ENCODE peak calls at places on chromosomes 13 and 19, in seven cellular contexts. P is activated CD4-positive, alpha-beta T cell treated with anti-CD3 and anti-CD28 coated beads, Interleukin-2, amount 10 ng/mL, durations not matched to agents 7 days and 5 days; E is GM12864; I is LHCN-M2; Z is Karpas-422; X is iris pigment epithelial cell; G is progenitor cell of endocrine pancreas. T is an unnamed sample.

GRCh38 chr13:26300140-26300539 is 46.2 kb downstream of the CDK8 start:
- DNase-seq in G (no peak), I (peak), X (peak), Z (no peak), E (no peak), P (no peak), T (no peak)

GRCh38 chr13:49954674-49955455 is 18.7 kb upstream of the SPRYD7 start:
- DNase-seq in Z (no peak), P (no peak), G (no peak), I (no peak), E (no peak), X (no peak), T (no peak)

GRCh38 chr19:3520166-3521103 is 14.3 kb downstream of the FZR1 start:
- DNase-seq in I (no peak), P (no peak), G (no peak), Z (no peak), E (no peak), X (no peak), T (no peak)

GRCh38 chr19:7013678-7014077 is 7.6 kb downstream of the MBD3L2B start:
- DNase-seq in G (no peak), X (peak), I (peak), P (no peak), E (no peak), Z (no peak), T (no peak)

GRCh38 chr19:17391371-17392151 is 2.4 kb downstream of the CCDC194 start:
- DNase-seq in P (no peak), X (no peak), E (no peak), G (no peak), Z (peak), I (no peak), T (no peak)

GRCh38 chr13:67416047-67416925 is 186.2 kb upstream of the PCDH9 start:
- DNase-seq in P (no peak), I (peak), E (no peak), Z (peak), X (peak), G (peak), T (no peak)

GRCh38 chr13:32253911-32254399 is 61.2 kb downstream of the ZAR1L start:
- DNase-seq in E (no peak), G (no peak), Z (no peak), I (no peak), X (no peak), P (no peak), T (no peak)

GRCh38 chr19:44626067-44626624 is 12.8 kb downstream of the IGSF23 start:
- DNase-seq in E (no peak), I (peak), P (no peak), Z (no peak), X (peak), G (no peak), T (peak)

GRCh38 chr19:54882758-54883157 is 8.7 kb downstream of the FCAR start:
- DNase-seq in P (peak), Z (peak), X (no peak), E (peak), I (no peak), G (no peak), T (no peak)

GRCh38 chr19:1469936-1470863 is 8.8 kb downstream of the C19orf25 start:
- DNase-seq in P (peak), X (no peak), I (no peak), G (no peak), E (no peak), Z (peak), T (peak)

GRCh38 chr19:18898533-18899408 is 2.8 kb upstream of the CERS1 start:
- DNase-seq in Z (no peak), P (no peak), X (no peak), I (no peak), E (no peak), G (no peak), T (no peak)

GRCh38 chr19:41657157-41657556 is 30.3 kb upstream of the CEACAM4 start:
- DNase-seq in G (no peak), I (no peak), X (no peak), Z (no peak), E (no peak), P (no peak), T (no peak)

GRCh38 chr19:39834287-39834841 is 402 bp upstream of the DYRK1B start:
- DNase-seq in X (no peak), Z (no peak), E (no peak), I (no peak), G (no peak), P (no peak), T (no peak)

GRCh38 chr19:43372462-43372861 is 19.0 kb downstream of the CD177 start:
- DNase-seq in I (no peak), E (no peak), Z (no peak), X (peak), P (no peak), G (no peak), T (no peak)

GRCh38 chr19:52722062-52723005 is 12.5 kb downstream of the ZNF611 start:
- DNase-seq in E (no peak), Z (no peak), I (peak), P (no peak), X (peak), G (no peak), T (no peak)

GRCh38 chr19:11699931-11700794 is 38.6 kb downstream of the ZNF823 start:
- DNase-seq in E (no peak), P (peak), Z (peak), I (peak), G (no peak), X (peak), T (no peak)

T was measured in T47D.